ENCODE peak calls at places on chromosomes 5 and 9, in five cellular contexts. Q is H9, H is neuronal stem cell, C is IMR-90, P is H1. T is an unnamed sample.
A peak's percentile ranks its signal among the peaks of the same experiment; 100 is the strongest.

GRCh38 chr9:116087246-116087645 is 66.3 kb upstream of the PAPPA start:
- DNase-seq in P (no peak), H (no peak), Q (no peak), C (peak; percentile 86), T (peak; percentile 60)

GRCh38 chr5:35247645-35248034 is 17.4 kb upstream of the PRLR start:
- DNase-seq in C (no peak), Q (no peak), P (no peak), H (no peak), T (no peak)

GRCh38 chr9:83281306-83282255 is 218.6 kb upstream of the RASEF start:
- DNase-seq in C (no peak), P (no peak), H (no peak), Q (no peak), T (peak; percentile 13)

GRCh38 chr9:124660341-124660801 is 110.7 kb downstream of the NR6A1 start:
- DNase-seq in H (peak; percentile 79), C (peak; percentile 61), Q (peak; percentile 27), P (no peak), T (peak; percentile 57)

GRCh38 chr9:114434878-114435311 is 47.1 kb upstream of the AKNA start:
- DNase-seq in H (peak; percentile 37), Q (peak; percentile 63), P (peak; percentile 31), C (peak; percentile 37), T (peak; percentile 81)

GRCh38 chr5:21919417-21920022 is 933.6 kb downstream of the CDH12 start:
- DNase-seq in C (peak; percentile 45), P (no peak), Q (peak; percentile 30), H (peak; percentile 20), T (peak; percentile 61)

GRCh38 chr5:159975462-159976019 is 33.4 kb upstream of the TTC1 start:
- DNase-seq in H (no peak), C (peak; percentile 97), Q (no peak), P (no peak), T (peak; percentile 60)

GRCh38 chr5:75498208-75498777 is 13.1 kb downstream of the CERT1 start:
- DNase-seq in Q (peak; percentile 51), C (no peak), H (no peak), P (no peak), T (peak; percentile 52)

GRCh38 chr9:126606483-126606870 is 7.3 kb upstream of the LMX1B start:
- DNase-seq in P (no peak), H (no peak), Q (no peak), C (no peak), T (no peak)

GRCh38 chr5:180047667-180048066 is 23.9 kb downstream of the RNF130 start:
- DNase-seq in Q (no peak), C (no peak), P (no peak), H (no peak), T (no peak)

GRCh38 chr5:140420226-140420570 is 18.6 kb downstream of the ANKHD1 start:
- DNase-seq in H (no peak), P (no peak), C (no peak), Q (no peak), T (no peak)

GRCh38 chr9:95014917-95015316 is 288.4 kb downstream of the AOPEP start:
- DNase-seq in C (no peak), P (no peak), H (no peak), Q (no peak), T (no peak)

GRCh38 chr9:95018099-95018927 is 291.8 kb downstream of the AOPEP start:
- DNase-seq in Q (no peak), H (no peak), C (peak; percentile 97), P (no peak), T (peak; percentile 46)

GRCh38 chr9:95015569-95015968 is 289.1 kb downstream of the AOPEP start:
- DNase-seq in P (no peak), H (no peak), Q (no peak), C (no peak), T (no peak)

GRCh38 chr9:95017661-95018060 is 291.2 kb downstream of the AOPEP start:
- DNase-seq in P (no peak), Q (no peak), C (peak; percentile 56), H (no peak), T (no peak)

GRCh38 chr9:95017062-95017461 is 290.6 kb downstream of the AOPEP start:
- DNase-seq in C (peak; percentile 73), Q (no peak), H (no peak), P (no peak), T (no peak)
- H2BK15ac ChIP-seq in C (peak overlapping the region; percentile 80), Q (no peak overlapping the region), H (no peak overlapping the region), P (no peak overlapping the region), T (no peak overlapping the region)

DNA sequence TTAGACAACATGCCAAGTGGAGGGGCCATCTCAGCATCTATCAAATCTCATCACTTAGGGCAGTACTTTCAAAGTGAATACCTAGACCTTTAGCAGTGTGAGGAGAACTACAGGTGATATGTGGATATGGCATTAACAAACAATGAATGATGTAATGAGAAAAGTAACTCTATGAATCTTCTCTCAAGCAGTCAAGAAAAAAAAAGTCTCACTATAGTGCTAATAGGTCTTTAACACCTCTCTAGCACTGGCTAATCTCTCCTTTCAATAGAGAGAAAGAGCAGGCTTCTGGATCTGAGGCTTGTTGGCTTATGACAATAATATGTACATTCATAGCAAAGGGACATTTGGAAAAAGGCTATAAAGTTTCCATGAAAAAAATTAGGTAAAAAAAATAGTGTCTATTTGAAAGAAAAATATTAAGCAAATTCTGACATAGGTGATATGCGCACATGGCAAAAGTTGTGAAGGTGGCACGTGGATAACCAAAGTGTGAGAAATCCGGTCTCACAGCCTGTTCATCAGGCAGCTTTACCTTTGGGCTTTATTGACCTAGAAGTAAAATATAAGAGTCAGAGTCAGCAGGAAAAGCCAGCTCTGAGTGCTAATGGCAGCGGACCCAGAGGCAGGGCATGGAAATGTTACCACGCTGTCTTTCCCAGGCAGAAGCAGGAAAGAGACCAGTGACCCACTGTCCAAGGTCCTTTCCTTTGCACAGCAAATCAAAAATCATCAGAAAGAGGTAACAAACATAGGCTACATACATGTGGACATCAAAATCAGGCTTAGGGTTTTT is 203.4 kb downstream of the EFNA5 start:
- DNase-seq in H (no peak), C (no peak), Q (no peak), P (no peak), T (peak; percentile 80)
- H3K4ac ChIP-seq in H (no peak overlapping the region), C (peak overlapping the region; percentile 34), Q (no peak overlapping the region), P (no peak overlapping the region), T (no peak overlapping the region)

DNA sequence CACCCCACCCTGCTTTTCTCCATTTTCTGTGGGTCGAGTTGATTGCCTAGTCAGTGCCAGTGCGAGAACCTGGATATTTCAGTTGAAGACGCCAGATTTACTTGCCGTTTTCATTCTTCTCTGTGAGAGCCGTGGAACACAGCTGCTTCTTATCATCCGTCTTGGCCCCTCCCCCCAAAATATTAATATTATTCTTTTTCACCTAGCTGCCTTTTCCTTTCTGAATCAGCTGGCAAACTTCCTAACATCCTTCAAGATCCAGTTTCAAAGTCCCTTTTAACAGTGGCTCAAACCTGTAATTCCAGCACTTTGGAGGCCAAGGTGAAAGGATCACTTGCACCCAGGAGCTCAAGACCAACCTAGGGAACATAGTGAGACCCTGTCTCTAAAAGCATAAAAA is 117.1 kb upstream of the RASA1 start:
- DNase-seq in P (no peak), Q (no peak), C (no peak), H (no peak), T (no peak)
- H3K9ac ChIP-seq in P (no peak overlapping the region), Q (no peak overlapping the region), C (no peak overlapping the region), H (no peak overlapping the region), T (no peak overlapping the region)

GRCh38 chr5:17094830-17095229 is 122.6 kb upstream of the BASP1 start:
- DNase-seq in C (peak; percentile 28), P (no peak), H (no peak), Q (no peak), T (no peak)
- H2BK15ac ChIP-seq in C (no peak overlapping the region), P (no peak overlapping the region), H (no peak overlapping the region), Q (no peak overlapping the region), T (no peak overlapping the region)

T was measured in mesendoderm.